ENCODE peak calls at places on chromosome 11, in eight cellular contexts. R is thyroid gland, W is cardiac muscle cell, S is foreskin fibroblast, V is right lobe of liver, F is stomach, N is heart left ventricle, G is uterus. X is an unnamed sample.
A peak's percentile ranks its signal among the peaks of the same experiment; 100 is the strongest.

GRCh38 chr11:46446343-46446751 is 54.8 kb upstream of the CHRM4 start:
- DNase-seq in R (no peak), W (no peak), S (peak; percentile 44), V (no peak), F (no peak), N (no peak), G (no peak), X (no peak)

GRCh38 chr11:34213366-34213765 is 107.9 kb downstream of the NAT10 start:
- DNase-seq in R (no peak), W (no peak), S (peak; percentile 42), V (no peak), F (no peak), N (no peak), G (no peak), X (no peak)

GRCh38 chr11:76626921-76627391 is 43.6 kb downstream of the LRRC32 start:
- DNase-seq in R (no peak), W (no peak), S (no peak), V (no peak), F (no peak), N (no peak), G (no peak), X (peak; percentile 89)

GRCh38 chr11:131195801-131196517 is 174.5 kb upstream of the NTM start:
- DNase-seq in R (peak; percentile 93), W (no peak), S (peak; percentile 37), V (no peak), F (peak; percentile 71), N (peak; percentile 69), G (peak; percentile 18), X (no peak)

GRCh38 chr11:32325187-32325586 is 110.2 kb downstream of the WT1 start:
- DNase-seq in R (no peak), W (no peak), S (no peak), V (no peak), F (no peak), N (no peak), G (no peak), X (no peak)

GRCh38 chr11:43998308-43998707 is 49.5 kb upstream of the ACCSL start:
- DNase-seq in R (no peak), W (no peak), S (no peak), V (no peak), F (no peak), N (no peak), G (no peak), X (no peak)

GRCh38 chr11:100711984-100712383 is 24.9 kb downstream of the ARHGAP42 start:
- DNase-seq in R (no peak), W (no peak), S (no peak), V (no peak), F (no peak), N (no peak), G (no peak), X (no peak)

GRCh38 chr11:69481393-69481844 is at the start of gene LINC01488:
- DNase-seq in R (no peak), W (no peak), S (no peak), V (peak; percentile 16), F (no peak), N (no peak), G (no peak), X (no peak)

GRCh38 chr11:44565746-44566558 is 489 bp downstream of the CD82 start:
- DNase-seq in R (peak; percentile 34), W (no peak), S (no peak), V (no peak), F (no peak), N (no peak), G (no peak), X (no peak)

GRCh38 chr11:102157219-102157618 is 47.0 kb downstream of the YAP1 start:
- DNase-seq in R (peak; percentile 82), W (no peak), S (peak; percentile 80), V (peak; percentile 38), F (peak; percentile 86), N (peak; percentile 76), G (peak; percentile 71), X (no peak)

GRCh38 chr11:119422505-119423416 is at the start of gene THY1:
- DNase-seq in R (peak; percentile 60), W (peak; percentile 24), S (peak; percentile 83), V (no peak), F (no peak), N (no peak), G (no peak), X (no peak)

GRCh38 chr11:132674161-132674560 is 858.1 kb downstream of the OPCML start:
- DNase-seq in R (no peak), W (no peak), S (no peak), V (no peak), F (no peak), N (no peak), G (peak; percentile 20), X (no peak)

GRCh38 chr11:125955856-125956255 is 10.0 kb downstream of the VSIG10L2 start:
- DNase-seq in R (no peak), W (no peak), S (no peak), V (no peak), F (no peak), N (no peak), G (no peak), X (no peak)

GRCh38 chr11:134392953-134393615 is 19.0 kb downstream of the B3GAT1 start:
- DNase-seq in R (no peak), W (no peak), S (no peak), V (no peak), F (no peak), N (no peak), G (no peak), X (no peak)

GRCh38 chr11:123700774-123701173 is 40.7 kb downstream of the ZNF202 start:
- DNase-seq in R (no peak), W (no peak), S (no peak), V (no peak), F (no peak), N (no peak), G (no peak), X (no peak)

DNA sequence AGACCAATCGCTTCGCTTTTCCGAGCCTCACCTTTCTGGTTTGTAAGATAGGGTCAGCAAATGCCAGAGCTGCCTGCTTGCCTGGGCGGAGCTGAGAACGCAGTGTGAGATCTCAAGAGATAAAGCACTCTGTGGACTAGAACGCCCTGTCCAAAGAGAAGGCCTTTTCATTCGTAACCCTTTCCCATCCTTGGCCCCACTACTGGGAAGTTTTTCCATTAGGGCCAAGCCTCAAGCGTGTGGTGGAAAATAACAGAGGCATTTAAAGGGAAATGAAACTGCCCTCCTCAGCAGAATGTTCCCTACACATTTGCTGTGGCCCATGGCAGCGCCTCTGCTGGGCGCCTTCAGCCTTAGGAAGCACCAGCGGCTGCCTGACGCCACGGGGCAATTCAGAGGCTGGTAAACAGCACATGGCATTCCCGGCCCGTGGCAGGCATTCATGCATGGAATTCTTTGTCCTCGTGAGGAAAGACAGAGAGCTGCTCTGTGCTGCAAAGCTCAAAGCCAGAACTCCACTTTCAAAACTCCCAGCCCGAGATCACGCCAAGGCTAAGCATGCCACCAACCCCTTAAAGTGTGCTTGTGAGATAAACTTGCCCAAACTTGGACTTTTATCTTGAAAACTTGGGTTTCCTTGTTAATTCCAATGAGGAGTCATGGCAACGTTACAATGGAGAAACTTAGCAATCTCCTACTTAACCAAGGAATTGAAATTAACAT is 38.1 kb downstream of the AHNAK start:
- DNase-seq in R (peak; percentile 96), W (peak; percentile 88), S (peak; percentile 84), V (peak; percentile 62), F (peak; percentile 78), N (peak; percentile 92), G (peak; percentile 58), X (peak; percentile 77)
- TF ChIP-seq CTCF in R (peak; percentile 59), W (peak; percentile 48), S (peak; percentile 49), V (peak; percentile 24), F (peak; percentile 51), N (peak; percentile 47), G (peak; percentile 62), X (peak; percentile 68)

GRCh38 chr11:110463153-110463552 is 33.4 kb downstream of the FDX1 start:
- DNase-seq in R (peak; percentile 52), W (peak; percentile 65), S (peak; percentile 81), V (peak; percentile 42), F (peak; percentile 49), N (peak; percentile 50), G (peak; percentile 31), X (no peak)
- TF ChIP-seq CTCF in R (peak; percentile 37), W (peak; percentile 75), S (peak; percentile 67), V (peak; percentile 50), F (peak; percentile 41), N (peak; percentile 48), G (peak; percentile 31), X (peak; percentile 50)

GRCh38 chr11:17513853-17514252 is 30.4 kb downstream of the USH1C start:
- DNase-seq in R (no peak), W (no peak), S (no peak), V (no peak), F (no peak), N (no peak), G (no peak), X (no peak)
- TF ChIP-seq CTCF in R (no peak), W (no peak), S (no peak), V (no peak), F (no peak), N (no peak), G (no peak), X (no peak)

GRCh38 chr11:14132312-14132711 is 169.8 kb downstream of the SPON1 start:
- DNase-seq in R (no peak), W (no peak), S (no peak), V (no peak), F (no peak), N (no peak), G (no peak), X (no peak)

GRCh38 chr11:14124886-14125285 is 162.4 kb downstream of the SPON1 start:
- DNase-seq in R (no peak), W (no peak), S (no peak), V (no peak), F (no peak), N (no peak), G (no peak), X (no peak)

GRCh38 chr11:14125529-14125928 is 163.0 kb downstream of the SPON1 start:
- DNase-seq in R (no peak), W (no peak), S (peak; percentile 12), V (no peak), F (no peak), N (no peak), G (no peak), X (no peak)

GRCh38 chr11:14124345-14124744 is 161.8 kb downstream of the SPON1 start:
- DNase-seq in R (no peak), W (no peak), S (no peak), V (no peak), F (no peak), N (no peak), G (no peak), X (no peak)

DNA sequence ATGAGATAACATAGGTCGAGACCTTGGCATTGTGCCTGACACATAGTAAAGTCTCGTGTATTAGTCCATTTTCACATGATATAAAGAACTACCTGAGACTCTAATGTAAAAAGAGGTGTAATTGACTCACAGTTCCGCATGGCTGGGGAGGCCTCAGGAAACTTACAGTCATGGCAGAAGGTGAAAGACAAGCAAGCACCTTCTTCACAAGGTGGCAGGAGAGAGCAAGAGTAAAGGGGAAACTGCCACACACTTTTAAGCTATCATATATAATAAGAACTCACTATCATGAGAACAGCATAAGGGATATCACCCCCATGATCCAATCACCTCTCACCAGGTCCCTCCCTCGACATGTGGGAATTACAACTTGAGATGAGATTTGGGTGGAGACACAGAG is 165.2 kb downstream of the SPON1 start:
- DNase-seq in R (no peak), W (no peak), S (no peak), V (no peak), F (no peak), N (no peak), G (no peak), X (no peak)
- TF ChIP-seq CTCF in R (no peak), W (no peak), S (no peak), V (peak; percentile 7), F (no peak), N (no peak), G (no peak), X (no peak)

GRCh38 chr11:115869780-115870431 is 365.7 kb upstream of the CADM1 start:
- DNase-seq in R (peak; percentile 4), W (peak; percentile 60), S (no peak), V (peak; percentile 35), F (no peak), N (peak; percentile 31), G (no peak), X (peak; percentile 59)
- TF ChIP-seq CTCF in R (peak; percentile 35), W (peak; percentile 32), S (no peak), V (peak; percentile 49), F (peak; percentile 12), N (peak; percentile 47), G (no peak), X (peak; percentile 79)